ENCODE peak calls at places on chromosome 6, in four cellular contexts. P is uterus, G is K562, A is ovary. D is an unnamed sample.
A peak's percentile ranks its signal among the peaks of the same experiment; 100 is the strongest.

GRCh38 chr6:43628392-43629103 is 516 bp downstream of the GTPBP2 start:
- DNase-seq in P (peak; percentile 61), G (peak; percentile 89), A (peak; percentile 59), D (no peak)

GRCh38 chr6:136783021-136783420 is 9.3 kb downstream of the MAP3K5 start:
- DNase-seq in P (no peak), G (no peak), A (no peak), D (no peak)

GRCh38 chr6:134482585-134483346 is 164.9 kb upstream of the SGK1 start:
- DNase-seq in P (peak; percentile 19), G (no peak), A (no peak), D (no peak)

GRCh38 chr6:90284745-90285481 is 11.7 kb downstream of the BACH2 start:
- DNase-seq in P (no peak), G (no peak), A (no peak), D (no peak)

GRCh38 chr6:40897390-40898003 is 141.5 kb downstream of the UNC5CL start:
- DNase-seq in P (no peak), G (no peak), A (no peak), D (no peak)

GRCh38 chr6:31659649-31660223 is 842 bp downstream of the C6orf47 start:
- DNase-seq in P (no peak), G (no peak), A (no peak), D (no peak)

GRCh38 chr6:7050911-7051779 is 56.6 kb upstream of the RREB1 start:
- DNase-seq in P (peak; percentile 21), G (no peak), A (peak; percentile 38), D (peak; percentile 81)

GRCh38 chr6:72826744-72827438 is 205.0 kb downstream of the KCNQ5 start:
- DNase-seq in P (no peak), G (no peak), A (no peak), D (no peak)

GRCh38 chr6:38233161-38233791 is 406.5 kb downstream of the BTBD9 start:
- DNase-seq in P (no peak), G (no peak), A (no peak), D (no peak)

GRCh38 chr6:106910999-106911949 is 63.3 kb downstream of the CD24 start:
- DNase-seq in P (no peak), G (no peak), A (no peak), D (no peak)

GRCh38 chr6:153662982-153663381 is 376.1 kb upstream of the OPRM1 start:
- DNase-seq in P (no peak), G (no peak), A (no peak), D (no peak)

GRCh38 chr6:37209461-37210205 is 39.7 kb downstream of the PIM1 start:
- DNase-seq in P (no peak), G (peak; percentile 11), A (no peak), D (no peak)

GRCh38 chr6:140462495-140463311 is 1088.3 kb upstream of the CITED2 start:
- DNase-seq in P (no peak), G (no peak), A (no peak), D (no peak)

GRCh38 chr6:100415780-100416179 is 48.9 kb downstream of the SIM1 start:
- DNase-seq in P (no peak), G (no peak), A (no peak), D (no peak)

GRCh38 chr6:46414398-46414797 is 76.9 kb downstream of the RCAN2 start:
- DNase-seq in P (no peak), G (no peak), A (no peak), D (no peak)

GRCh38 chr6:154039231-154039842 is at the start of gene OPRM1:
- DNase-seq in P (no peak), G (peak; percentile 20), A (no peak), D (no peak)

DNA sequence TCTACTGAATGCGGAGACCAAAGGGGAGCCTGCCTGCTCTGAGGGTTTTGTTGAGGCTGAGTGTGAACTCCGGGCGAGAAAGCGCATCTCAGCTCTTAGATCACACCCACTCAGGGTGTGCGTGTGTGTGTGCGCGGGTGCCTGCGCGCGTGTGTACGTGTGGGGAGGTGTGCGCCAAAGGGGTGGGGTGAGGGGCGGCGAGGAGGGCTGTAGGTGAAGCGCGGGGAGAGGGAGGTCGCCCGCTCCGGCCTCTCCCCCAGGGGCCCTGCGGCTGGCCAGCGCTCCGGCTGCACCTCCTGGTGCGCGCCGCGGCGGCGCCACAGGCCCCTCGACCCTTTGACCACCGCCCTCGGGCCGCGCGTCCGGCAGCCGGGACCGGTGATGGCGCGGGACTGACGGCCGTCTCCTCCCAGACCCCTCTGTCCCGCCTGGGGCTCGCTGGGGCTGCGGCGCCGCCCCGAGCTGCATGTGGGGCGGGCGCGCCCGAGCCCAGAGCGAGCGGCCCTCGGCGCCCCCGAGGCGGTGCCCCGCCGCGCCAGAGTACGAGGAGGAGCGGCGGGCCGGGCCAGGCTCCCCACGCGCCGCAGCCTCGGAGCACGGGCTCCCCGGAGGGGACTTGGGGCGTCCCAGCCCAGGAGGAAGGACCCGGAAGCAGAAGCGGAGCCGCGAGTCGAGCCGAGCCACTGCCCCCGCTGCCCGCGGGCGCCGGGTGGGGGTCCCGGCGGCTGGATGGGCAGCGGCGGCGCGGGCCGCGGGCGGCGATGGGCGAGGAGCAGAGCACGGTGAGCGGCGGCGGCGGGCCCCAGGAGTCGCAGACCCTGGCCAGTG is at the start of gene RNF217:
- DNase-seq in P (peak; percentile 69), G (peak; percentile 84), A (peak; percentile 75), D (no peak)
- TF ChIP-seq POLR2A in P (peak; percentile 48), G (peak; percentile 68), A (peak; percentile 50), D (peak; percentile 18)

GRCh38 chr6:142902636-142903053 is 42.3 kb downstream of the HIVEP2 start:
- DNase-seq in P (no peak), G (no peak), A (peak; percentile 60), D (no peak)

GRCh38 chr6:142899101-142899760 is 45.7 kb downstream of the HIVEP2 start:
- DNase-seq in P (no peak), G (no peak), A (no peak), D (no peak)

GRCh38 chr6:142900467-142900961 is 44.5 kb downstream of the HIVEP2 start:
- DNase-seq in P (no peak), G (no peak), A (no peak), D (no peak)

GRCh38 chr6:142903806-142904205 is 41.2 kb downstream of the HIVEP2 start:
- DNase-seq in P (no peak), G (no peak), A (no peak), D (no peak)

DNA sequence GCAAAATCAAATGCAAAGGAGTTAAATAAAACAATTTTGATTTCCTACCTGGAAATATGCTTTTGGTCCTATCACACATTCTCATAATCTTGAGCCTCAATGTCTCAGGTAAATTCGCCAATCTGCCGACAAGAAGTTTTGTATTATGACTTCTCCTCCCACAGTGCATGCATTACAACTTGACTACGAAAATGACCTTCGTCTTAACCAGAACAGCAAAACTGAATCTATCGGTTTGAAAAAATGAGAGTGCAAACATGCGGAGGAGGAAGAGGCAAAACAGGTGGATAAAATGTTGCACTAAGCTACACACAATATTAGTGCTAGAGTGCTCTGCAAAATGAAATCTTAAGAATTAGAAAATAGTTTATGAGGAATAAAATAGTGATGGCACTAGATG is 43.4 kb downstream of the HIVEP2 start:
- DNase-seq in P (no peak), G (no peak), A (no peak), D (no peak)
- H3K36me3 ChIP-seq in P (no peaks in the 10 kb centered on the region), G (no peaks in the 10 kb centered on the region), A (no peaks in the 10 kb centered on the region), D (no peaks in the 10 kb centered on the region)

DNA sequence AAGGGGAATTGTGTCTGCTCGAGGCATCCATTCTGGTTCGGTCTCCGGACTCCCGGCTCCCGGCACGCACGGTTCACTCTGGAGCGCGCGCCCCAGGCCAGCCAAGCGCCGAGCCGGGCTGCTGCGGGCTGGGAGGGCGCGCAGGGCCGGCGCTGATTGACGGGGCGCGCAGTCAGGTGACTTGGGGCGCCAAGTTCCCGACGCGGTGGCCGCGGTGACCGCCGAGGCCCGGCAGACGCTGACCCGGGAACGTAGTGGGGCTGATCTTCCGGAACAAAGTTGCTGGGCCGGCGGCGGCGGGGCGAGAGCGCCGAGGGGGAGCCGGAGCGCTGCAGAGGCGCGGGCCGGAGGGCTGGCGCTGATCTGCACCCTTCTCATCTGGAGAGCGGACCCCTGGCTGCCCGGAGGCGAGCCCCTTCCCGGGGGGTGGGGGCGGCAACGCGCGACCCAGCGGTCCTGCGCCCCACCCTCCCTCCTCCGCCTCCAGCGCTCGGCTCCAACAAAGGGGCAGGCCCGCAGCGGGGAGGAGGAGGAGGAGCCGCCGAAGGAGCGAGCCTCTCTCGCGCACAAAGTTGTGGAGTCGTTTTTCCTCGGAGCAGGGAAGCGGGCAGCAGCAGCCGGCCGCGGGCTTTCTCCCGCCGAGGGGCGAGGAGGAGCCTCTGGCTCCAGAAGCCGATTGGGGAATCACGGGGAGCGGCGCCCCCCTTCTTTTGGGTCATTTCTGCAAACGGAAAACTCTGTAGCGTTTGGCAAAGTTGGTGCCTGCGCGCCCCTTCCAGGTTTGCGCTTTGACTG is at the start of gene UTRN:
- DNase-seq in P (peak; percentile 80), G (peak; percentile 47), A (peak; percentile 79), D (no peak)
- TF ChIP-seq POLR2A in P (peak; percentile 36), G (no peak), A (no peak), D (no peak)

DNA sequence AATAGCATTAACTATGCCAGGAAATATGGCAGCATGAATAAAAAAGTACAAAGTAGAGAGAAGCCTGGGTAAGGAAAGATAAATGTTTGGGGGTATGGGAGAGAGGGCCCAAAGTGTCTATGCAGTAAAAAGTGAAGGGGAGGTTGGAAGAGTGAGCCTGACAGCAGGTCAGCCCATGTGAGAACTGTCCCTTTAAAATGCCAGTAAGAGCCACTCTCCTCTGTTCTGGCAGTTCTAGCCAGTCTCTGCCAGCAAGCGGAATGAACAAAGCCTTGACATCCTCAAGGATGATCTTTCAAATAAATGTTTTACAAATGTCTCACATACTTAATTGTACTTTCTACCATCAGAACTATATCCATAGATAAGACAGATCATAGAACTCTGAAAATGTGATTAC is 164.5 kb downstream of the DST start:
- DNase-seq in P (no peak), G (no peak), A (no peak), D (no peak)
- H3K36me3 ChIP-seq in P (no peaks in the 10 kb centered on the region), G (no peaks in the 10 kb centered on the region), A (no peaks in the 10 kb centered on the region), D (peaks cover 59% of the 10 kb centered on the region)

GRCh38 chr6:428047-428608 is 36.6 kb downstream of the IRF4 start:
- DNase-seq in P (no peak), G (no peak), A (no peak), D (no peak)
- TF ChIP-seq POLR2A in P (no peak), G (no peak), A (no peak), D (no peak)

DNA sequence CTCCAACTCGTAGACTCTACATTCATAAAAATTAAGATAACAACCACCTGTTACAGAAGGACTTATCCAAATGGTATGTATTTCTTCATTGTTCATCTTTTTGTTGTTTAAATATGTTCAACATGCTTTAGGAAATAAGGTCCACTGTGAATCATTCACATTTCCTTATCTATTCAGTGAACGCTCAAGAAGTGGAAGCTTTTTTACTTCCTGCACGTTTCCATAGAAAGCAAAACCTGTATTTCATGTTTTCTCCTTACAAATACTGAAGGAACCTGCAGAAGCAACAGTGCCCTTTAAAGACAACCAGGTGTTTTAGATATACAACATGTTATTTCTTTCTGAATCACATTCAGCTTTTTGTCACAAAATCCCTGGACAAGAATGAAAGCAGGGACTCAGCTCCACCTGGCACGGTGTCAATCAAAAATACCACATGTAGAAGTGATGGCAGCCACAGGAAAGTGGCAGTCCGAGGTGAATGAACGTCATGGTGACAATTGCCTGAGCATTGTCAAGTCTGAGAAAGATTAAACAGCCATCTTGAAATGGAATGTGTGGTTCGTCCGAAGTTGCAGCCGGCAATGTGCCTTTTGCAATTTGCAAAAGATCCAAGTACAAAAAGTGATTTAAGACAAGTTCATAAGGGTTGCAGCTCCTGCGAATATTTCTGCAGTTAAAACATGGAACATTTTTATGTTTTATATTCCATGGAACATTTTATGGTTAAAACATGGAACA is 66.7 kb upstream of the RIPOR2 start:
- DNase-seq in P (peak; percentile 61), G (no peak), A (no peak), D (no peak)
- H3K36me3 ChIP-seq in P (no peaks in the 10 kb centered on the region), G (no peaks in the 10 kb centered on the region), A (no peaks in the 10 kb centered on the region), D (no peaks in the 10 kb centered on the region)

GRCh38 chr6:19836799-19837510 is at the start of gene ID4:
- DNase-seq in P (peak; percentile 96), G (no peak), A (peak; percentile 95), D (no peak)
- TF ChIP-seq POLR2A in P (peak; percentile 95), G (no peak), A (peak; percentile 93), D (peak; percentile 36)

D was measured in vagina.